ENCODE peak calls at places on chromosomes 6 and 20, in five cellular contexts. P, I, X, A and E are unnamed samples.

GRCh38 chr6:100186552-100186951 is 192.5 kb upstream of the MCHR2 start:
- DNase-seq in P (no peak), I (no peak), X (no peak), A (peak), E (peak)

GRCh38 chr20:63507083-63507743 is 8.3 kb upstream of the EEF1A2 start:
- DNase-seq in P (no peak), I (no peak), X (no peak), A (no peak), E (no peak)

GRCh38 chr20:35644806-35645205 is 19.9 kb downstream of the CPNE1 start:
- DNase-seq in P (no peak), I (no peak), X (no peak), A (no peak), E (no peak)

GRCh38 chr6:14211596-14211961 is 94.0 kb downstream of the CD83 start:
- DNase-seq in P (peak), I (no peak), X (peak), A (peak), E (peak)

GRCh38 chr20:9323622-9324021 is 190.8 kb upstream of the LAMP5 start:
- DNase-seq in P (no peak), I (no peak), X (peak), A (no peak), E (no peak)

GRCh38 chr6:121522265-121522664 is 86.8 kb downstream of the GJA1 start:
- DNase-seq in P (no peak), I (no peak), X (no peak), A (peak), E (peak)

GRCh38 chr6:117414770-117415169 is 11.0 kb downstream of the ROS1 start:
- DNase-seq in P (no peak), I (no peak), X (no peak), A (no peak), E (no peak)

GRCh38 chr20:59015812-59016711 is 3.2 kb upstream of the TUBB1 start:
- DNase-seq in P (no peak), I (peak), X (no peak), A (no peak), E (no peak)

GRCh38 chr6:37788259-37788658 is 31.3 kb upstream of the ZFAND3 start:
- DNase-seq in P (no peak), I (no peak), X (no peak), A (no peak), E (no peak)

GRCh38 chr20:36975085-36975829 is 23.7 kb upstream of the SAMHD1 start:
- DNase-seq in P (no peak), I (no peak), X (no peak), A (no peak), E (no peak)

GRCh38 chr6:7763896-7764295 is 38.0 kb downstream of the BMP6 start:
- DNase-seq in P (no peak), I (no peak), X (no peak), A (no peak), E (no peak)

GRCh38 chr6:21189721-21190120 is 403.8 kb upstream of the SOX4 start:
- DNase-seq in P (no peak), I (no peak), X (no peak), A (no peak), E (no peak)

GRCh38 chr6:79246891-79247290 is 12.4 kb upstream of the HMGN3 start:
- DNase-seq in P (no peak), I (no peak), X (no peak), A (no peak), E (no peak)

GRCh38 chr6:5747379-5747778 is 259.3 kb downstream of the NRN1 start:
- DNase-seq in P (no peak), I (no peak), X (no peak), A (no peak), E (no peak)

GRCh38 chr6:12354499-12354898 is 64.3 kb downstream of the EDN1 start:
- DNase-seq in P (no peak), I (no peak), X (peak), A (peak), E (peak)

GRCh38 chr6:97958143-97958542 is 675.1 kb upstream of the MMS22L start:
- DNase-seq in P (peak), I (peak), X (peak), A (no peak), E (no peak)

GRCh38 chr20:47765715-47766594 is 19.3 kb downstream of the SULF2 start:
- DNase-seq in P (peak), I (no peak), X (peak), A (no peak), E (peak)

GRCh38 chr20:24273251-24273650 is 196.2 kb upstream of the SYNDIG1 start:
- DNase-seq in P (no peak), I (no peak), X (no peak), A (no peak), E (no peak)

GRCh38 chr6:73521351-73522254 is 771 bp upstream of the EEF1A1 start:
- DNase-seq in P (no peak), I (peak), X (no peak), A (peak), E (peak)

GRCh38 chr20:51359401-51359800 is 183.1 kb downstream of the NFATC2 start:
- DNase-seq in P (no peak), I (no peak), X (no peak), A (no peak), E (no peak)

GRCh38 chr20:51359947-51360346 is 182.6 kb downstream of the NFATC2 start:
- DNase-seq in P (no peak), I (no peak), X (no peak), A (no peak), E (no peak)

GRCh38 chr20:51362254-51362653 is 180.3 kb downstream of the NFATC2 start:
- DNase-seq in P (no peak), I (no peak), X (no peak), A (no peak), E (no peak)

GRCh38 chr20:51360451-51361230 is 181.9 kb downstream of the NFATC2 start:
- DNase-seq in P (no peak), I (no peak), X (no peak), A (peak), E (peak)

DNA sequence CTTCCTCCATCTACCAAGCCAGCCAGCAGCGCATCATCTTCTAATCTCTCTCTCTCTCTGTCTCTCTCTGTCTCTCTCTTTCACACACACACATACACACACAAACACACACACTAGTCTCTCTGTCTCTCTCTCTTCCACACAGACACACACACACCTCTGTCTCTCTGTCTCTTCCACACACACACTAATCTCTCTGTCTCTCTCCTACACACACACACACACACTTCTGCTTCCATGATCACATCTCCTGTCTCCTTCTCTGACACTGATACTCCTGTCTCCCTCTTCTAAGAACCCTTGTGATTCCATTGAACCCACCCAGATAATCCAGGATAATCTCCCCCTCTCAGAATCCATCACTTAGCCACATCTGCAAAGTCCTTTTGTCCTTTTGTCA is 181.3 kb downstream of the NFATC2 start:
- DNase-seq in P (no peak), I (no peak), X (no peak), A (no peak), E (no peak)
- H2BK5ac ChIP-seq in P (no peak), I (no peak), X (no peak), A (peak), E (no peak)

GRCh38 chr6:162046324-162046723 is 681.2 kb downstream of the PRKN start:
- DNase-seq in P (no peak), I (no peak), X (no peak), A (no peak), E (no peak)
- H2BK15ac ChIP-seq in P (no peak), I (no peak), X (no peak), A (no peak), E (no peak)

GRCh38 chr6:48429021-48429420 is 318.0 kb upstream of the PTCHD4 start:
- DNase-seq in P (no peak), I (no peak), X (no peak), A (peak), E (peak)

GRCh38 chr6:48419992-48420391 is 309.0 kb upstream of the PTCHD4 start:
- DNase-seq in P (no peak), I (no peak), X (no peak), A (no peak), E (no peak)

GRCh38 chr6:48429610-48430009 is 318.6 kb upstream of the PTCHD4 start:
- DNase-seq in P (no peak), I (no peak), X (no peak), A (no peak), E (peak)

GRCh38 chr6:48426636-48427035 is 315.6 kb upstream of the PTCHD4 start:
- DNase-seq in P (no peak), I (no peak), X (no peak), A (peak), E (peak)

GRCh38 chr6:48423640-48424365 is 312.8 kb upstream of the PTCHD4 start:
- DNase-seq in P (no peak), I (no peak), X (no peak), A (peak), E (peak)
- H3K18ac ChIP-seq in P (no peak), I (no peak), X (no peak), A (no peak), E (no peak)

DNA sequence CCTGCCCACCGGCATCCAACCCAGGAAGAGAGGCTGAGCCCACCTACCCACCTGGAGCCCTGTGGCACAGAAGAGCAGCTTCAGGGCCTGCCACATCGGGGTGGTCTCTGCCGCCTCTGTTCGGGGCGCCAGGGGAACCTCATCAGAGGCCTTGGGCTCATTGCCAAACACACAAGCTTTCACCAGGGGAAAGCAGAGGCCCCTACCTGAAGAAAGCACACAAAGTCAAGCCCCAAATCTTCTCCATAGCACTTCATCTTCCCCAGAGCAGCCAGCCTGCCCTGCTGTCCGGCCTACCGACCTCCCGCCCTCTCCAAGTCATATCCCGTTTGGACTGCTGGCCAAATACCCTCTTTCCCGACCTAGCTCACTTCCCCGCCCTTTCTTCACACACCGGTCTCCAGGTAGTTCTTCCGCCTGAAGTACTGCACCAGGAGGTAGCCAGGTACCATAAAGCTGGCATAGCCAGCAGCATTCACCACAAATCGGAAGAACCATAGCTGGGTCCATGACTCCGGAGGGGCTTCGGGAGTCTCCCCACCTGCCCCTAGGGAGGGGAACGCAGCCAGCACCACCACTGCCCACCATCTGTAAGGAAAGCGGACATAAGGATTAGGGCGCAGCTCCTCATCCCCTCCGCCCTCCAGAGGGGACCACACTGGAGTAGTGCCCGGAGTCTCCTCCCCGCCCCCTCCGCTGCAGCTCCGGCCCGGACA is 879 bp downstream of the SLC35B2 start:
- DNase-seq in P (no peak), I (peak), X (peak), A (no peak), E (no peak)
- H2BK5ac ChIP-seq in P (peak), I (peak), X (no peak), A (peak), E (no peak)

DNA sequence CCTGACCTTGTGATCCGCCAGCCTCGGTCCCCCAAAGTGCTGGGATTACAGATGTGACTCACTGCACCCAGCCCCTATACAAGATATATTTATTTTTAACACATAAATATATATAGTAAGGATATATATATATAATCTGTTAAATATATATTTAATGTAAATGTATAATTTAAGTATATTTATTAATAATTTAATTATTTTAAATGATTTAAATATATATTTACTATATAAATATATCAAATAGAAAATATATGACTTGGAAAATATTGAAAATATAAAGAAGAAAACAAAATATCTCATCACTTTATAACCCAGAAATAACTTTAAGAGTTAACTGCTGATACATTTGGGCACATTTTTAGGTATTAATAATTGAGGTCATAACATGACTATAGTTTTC is 324.7 kb downstream of the SYNE1 start:
- DNase-seq in P (no peak), I (no peak), X (no peak), A (no peak), E (no peak)
- H2BK15ac ChIP-seq in P (no peak), I (no peak), X (no peak), A (no peak), E (no peak)

GRCh38 chr6:45000833-45001232 is 327.3 kb upstream of the RUNX2 start:
- DNase-seq in P (no peak), I (no peak), X (no peak), A (no peak), E (no peak)

GRCh38 chr6:45003400-45003799 is 324.7 kb upstream of the RUNX2 start:
- DNase-seq in P (no peak), I (no peak), X (no peak), A (no peak), E (no peak)

GRCh38 chr6:45003961-45004360 is 324.2 kb upstream of the RUNX2 start:
- DNase-seq in P (no peak), I (no peak), X (no peak), A (no peak), E (no peak)

GRCh38 chr6:45002390-45002789 is 325.7 kb upstream of the RUNX2 start:
- DNase-seq in P (no peak), I (no peak), X (no peak), A (peak), E (no peak)

DNA sequence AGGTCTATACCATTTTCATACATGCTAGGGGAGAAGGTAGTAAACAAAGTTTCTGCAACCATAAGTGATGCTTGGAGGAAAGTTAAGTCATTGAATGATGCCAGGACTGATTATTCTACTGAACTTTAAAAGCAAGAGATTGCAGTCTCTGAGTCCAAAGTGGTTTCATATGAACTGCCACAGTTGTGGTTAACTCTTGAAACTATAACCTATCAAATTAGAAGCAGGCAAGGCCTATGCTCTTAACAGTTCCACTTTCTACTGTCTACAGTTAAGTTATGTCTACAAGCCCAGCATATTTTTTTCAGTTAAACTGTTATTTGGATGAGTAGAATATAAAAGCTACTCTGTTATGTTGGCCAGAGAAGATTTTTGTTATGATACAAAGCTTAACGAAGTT is 326.5 kb upstream of the RUNX2 start:
- DNase-seq in P (no peak), I (no peak), X (no peak), A (no peak), E (no peak)
- H3K18ac ChIP-seq in P (no peak), I (no peak), X (no peak), A (no peak), E (no peak)